ENCODE peak calls at places on chromosomes 1 and 21, in nine cellular contexts. H is pancreas, Y is AG04450, G is ovary, U is heart left ventricle, E is GM23248, K is coronary artery, C is lower lobe of right lung, Z is ascending aorta. T is an unnamed sample.

GRCh38 chr1:20410555-20410954 is 75.5 kb downstream of the CAMK2N1 start:
- DNase-seq in H (no peak), Y (no peak), G (no peak), U (no peak), E (peak), K (peak), C (no peak), Z (no peak), T (no peak)

GRCh38 chr1:52919720-52920199 is 1.8 kb downstream of the ECHDC2 start:
- DNase-seq in H (no peak), Y (no peak), G (no peak), U (no peak), E (no peak), K (no peak), C (no peak), Z (no peak), T (no peak)

GRCh38 chr1:6460349-6461236 is 5.4 kb downstream of the TNFRSF25 start:
- DNase-seq in H (no peak), Y (no peak), G (no peak), U (no peak), E (no peak), K (no peak), C (no peak), Z (no peak), T (no peak)

GRCh38 chr1:215539803-215540575 is 27.1 kb upstream of the KCTD3 start:
- DNase-seq in H (no peak), Y (no peak), G (no peak), U (no peak), E (peak), K (no peak), C (no peak), Z (no peak), T (no peak)

GRCh38 chr1:157539568-157539967 is 12.7 kb downstream of the FCRL5 start:
- DNase-seq in H (no peak), Y (no peak), G (no peak), U (no peak), E (no peak), K (no peak), C (no peak), Z (no peak), T (no peak)

GRCh38 chr1:165896277-165896676 is 68.9 kb downstream of the UCK2 start:
- DNase-seq in H (no peak), Y (peak), G (no peak), U (no peak), E (peak), K (peak), C (no peak), Z (peak), T (no peak)

GRCh38 chr1:207389728-207390464 is 64.2 kb upstream of the CR2 start:
- DNase-seq in H (no peak), Y (peak), G (no peak), U (no peak), E (peak), K (no peak), C (no peak), Z (no peak), T (no peak)

GRCh38 chr1:209367031-209367813 is 216.3 kb upstream of the CAMK1G start:
- DNase-seq in H (no peak), Y (no peak), G (no peak), U (no peak), E (peak), K (no peak), C (no peak), Z (no peak), T (no peak)

GRCh38 chr1:192805832-192806323 is 3.0 kb upstream of the RGS2 start:
- DNase-seq in H (no peak), Y (peak), G (no peak), U (no peak), E (peak), K (no peak), C (no peak), Z (no peak), T (no peak)

GRCh38 chr1:68230901-68231626 is 1.3 kb downstream of the WLS start:
- DNase-seq in H (peak), Y (no peak), G (peak), U (peak), E (peak), K (peak), C (peak), Z (peak), T (peak)

GRCh38 chr1:204288061-204288588 is 71.6 kb downstream of the PLEKHA6 start:
- DNase-seq in H (peak), Y (no peak), G (peak), U (peak), E (peak), K (peak), C (peak), Z (no peak), T (peak)

GRCh38 chr1:145918992-145919939 is 749 bp upstream of the PEX11B start:
- DNase-seq in H (peak), Y (no peak), G (peak), U (peak), E (peak), K (no peak), C (peak), Z (no peak), T (peak)

GRCh38 chr1:234617135-234617985 is 7.4 kb upstream of the IRF2BP2 start:
- DNase-seq in H (no peak), Y (no peak), G (no peak), U (no peak), E (peak), K (peak), C (no peak), Z (no peak), T (no peak)

GRCh38 chr1:204074274-204075115 is 1.6 kb downstream of the SOX13 start:
- DNase-seq in H (peak), Y (no peak), G (peak), U (peak), E (peak), K (no peak), C (peak), Z (no peak), T (peak)

GRCh38 chr1:52603680-52604501 is 1.7 kb downstream of the GPX7 start:
- DNase-seq in H (no peak), Y (no peak), G (no peak), U (no peak), E (peak), K (no peak), C (no peak), Z (no peak), T (no peak)

GRCh38 chr1:21872445-21873079 is 60.5 kb downstream of the LDLRAD2 start:
- DNase-seq in H (no peak), Y (no peak), G (no peak), U (no peak), E (no peak), K (no peak), C (no peak), Z (no peak), T (no peak)

GRCh38 chr1:54331843-54332688 is 74.1 kb downstream of the SSBP3 start:
- DNase-seq in H (peak), Y (no peak), G (no peak), U (peak), E (no peak), K (no peak), C (no peak), Z (no peak), T (no peak)

GRCh38 chr1:5312299-5312686 is 657.9 kb downstream of the AJAP1 start:
- DNase-seq in H (no peak), Y (no peak), G (no peak), U (no peak), E (no peak), K (no peak), C (no peak), Z (no peak), T (no peak)

GRCh38 chr1:220817907-220818306 is 31.2 kb downstream of the MTARC1 start:
- DNase-seq in H (no peak), Y (no peak), G (no peak), U (no peak), E (peak), K (no peak), C (no peak), Z (no peak), T (no peak)

GRCh38 chr21:35635261-35635660 is 425.1 kb downstream of the SETD4 start:
- DNase-seq in H (no peak), Y (no peak), G (no peak), U (no peak), E (peak), K (no peak), C (no peak), Z (no peak), T (no peak)

GRCh38 chr1:85398391-85399064 is 66.4 kb downstream of the DDAH1 start:
- DNase-seq in H (no peak), Y (no peak), G (no peak), U (no peak), E (peak), K (no peak), C (no peak), Z (no peak), T (no peak)

GRCh38 chr1:193700710-193701355 is 514.4 kb upstream of the B3GALT2 start:
- DNase-seq in H (no peak), Y (no peak), G (no peak), U (no peak), E (peak), K (no peak), C (no peak), Z (no peak), T (no peak)

GRCh38 chr1:234729566-234729965 is 119.6 kb upstream of the IRF2BP2 start:
- DNase-seq in H (no peak), Y (no peak), G (no peak), U (no peak), E (peak), K (no peak), C (no peak), Z (no peak), T (no peak)

GRCh38 chr1:53482441-53483153 is 23.4 kb downstream of the DMRTB1 start:
- DNase-seq in H (no peak), Y (no peak), G (no peak), U (no peak), E (no peak), K (peak), C (no peak), Z (no peak), T (no peak)

GRCh38 chr1:244104309-244105060 is 53.4 kb downstream of the ZBTB18 start:
- DNase-seq in H (no peak), Y (peak), G (no peak), U (no peak), E (peak), K (no peak), C (no peak), Z (no peak), T (no peak)

GRCh38 chr1:155125946-155126493 is 1.7 kb upstream of the EFNA1 start:
- DNase-seq in H (peak), Y (no peak), G (peak), U (peak), E (peak), K (no peak), C (peak), Z (no peak), T (no peak)

GRCh38 chr1:25922064-25922632 is 15.9 kb upstream of the STMN1 start:
- DNase-seq in H (no peak), Y (no peak), G (no peak), U (no peak), E (no peak), K (no peak), C (no peak), Z (no peak), T (no peak)

GRCh38 chr1:228088586-228089498 is 6.3 kb downstream of the ARF1 start:
- DNase-seq in H (no peak), Y (no peak), G (peak), U (peak), E (peak), K (no peak), C (peak), Z (no peak), T (peak)

GRCh38 chr1:220833436-220833835 is 45.8 kb upstream of the HLX start:
- DNase-seq in H (no peak), Y (no peak), G (no peak), U (no peak), E (no peak), K (no peak), C (no peak), Z (no peak), T (no peak)

GRCh38 chr1:158830904-158831507 is at the start of gene MNDA:
- DNase-seq in H (no peak), Y (no peak), G (no peak), U (no peak), E (no peak), K (no peak), C (no peak), Z (no peak), T (no peak)

GRCh38 chr1:233639611-233640010 is 25.7 kb downstream of the KCNK1 start:
- DNase-seq in H (no peak), Y (no peak), G (no peak), U (no peak), E (no peak), K (no peak), C (no peak), Z (no peak), T (no peak)

GRCh38 chr1:118555638-118556037 is 370.6 kb upstream of the SPAG17 start:
- DNase-seq in H (no peak), Y (no peak), G (no peak), U (no peak), E (no peak), K (no peak), C (no peak), Z (no peak), T (no peak)

GRCh38 chr1:202959276-202959620 is 1.1 kb upstream of the ADIPOR1 start:
- DNase-seq in H (no peak), Y (no peak), G (no peak), U (no peak), E (peak), K (no peak), C (no peak), Z (no peak), T (no peak)

GRCh38 chr1:186325239-186325638 is 49.8 kb downstream of the TPR start:
- DNase-seq in H (no peak), Y (no peak), G (no peak), U (no peak), E (peak), K (no peak), C (no peak), Z (no peak), T (no peak)

GRCh38 chr1:76083189-76083588 is 8.6 kb downstream of the ST6GALNAC3 start:
- DNase-seq in H (no peak), Y (no peak), G (no peak), U (no peak), E (no peak), K (no peak), C (no peak), Z (no peak), T (peak)

GRCh38 chr21:38229260-38229877 is 27.4 kb upstream of the KCNJ15 start:
- DNase-seq in H (no peak), Y (no peak), G (no peak), U (no peak), E (no peak), K (no peak), C (no peak), Z (no peak), T (no peak)
- H3K4me3 ChIP-seq in H (no peak), Y (no peak), G (no peak), U (no peak), E (no peak), K (no peak), C (no peak), Z (no peak), T (no peak)

GRCh38 chr1:13576926-13577325 is 6.7 kb upstream of the PDPN start:
- DNase-seq in H (no peak), Y (no peak), G (no peak), U (no peak), E (no peak), K (no peak), C (no peak), Z (no peak), T (no peak)

GRCh38 chr1:13573586-13573985 is 10.0 kb upstream of the PDPN start:
- DNase-seq in H (no peak), Y (no peak), G (no peak), U (no peak), E (no peak), K (no peak), C (no peak), Z (no peak), T (no peak)

GRCh38 chr1:13583592-13583963 is at the start of gene PDPN:
- DNase-seq in H (no peak), Y (no peak), G (peak), U (peak), E (peak), K (no peak), C (no peak), Z (no peak), T (peak)

GRCh38 chr1:13582713-13583443 is 754 bp upstream of the PDPN start:
- DNase-seq in H (no peak), Y (no peak), G (peak), U (no peak), E (no peak), K (no peak), C (no peak), Z (no peak), T (no peak)

GRCh38 chr1:13577846-13578245 is 5.8 kb upstream of the PDPN start:
- DNase-seq in H (no peak), Y (no peak), G (no peak), U (no peak), E (no peak), K (no peak), C (no peak), Z (no peak), T (no peak)
- H3K27ac ChIP-seq in H (no peak), Y (no peak), G (no peak), U (no peak), E (no peak), K (no peak), C (no peak), Z (no peak), T (no peak)

GRCh38 chr1:114154146-114154962 is 685 bp upstream of the SYT6 start:
- DNase-seq in H (peak), Y (no peak), G (peak), U (no peak), E (peak), K (no peak), C (peak), Z (no peak), T (no peak)

GRCh38 chr1:114152211-114153050 is 1.2 kb downstream of the SYT6 start:
- DNase-seq in H (peak), Y (no peak), G (peak), U (no peak), E (peak), K (no peak), C (peak), Z (no peak), T (peak)

GRCh38 chr1:114154963-114155322 is 1.3 kb upstream of the SYT6 start:
- DNase-seq in H (peak), Y (no peak), G (peak), U (no peak), E (peak), K (no peak), C (no peak), Z (no peak), T (no peak)

GRCh38 chr1:114153051-114153620 is 533 bp downstream of the SYT6 start:
- DNase-seq in H (peak), Y (no peak), G (peak), U (no peak), E (no peak), K (no peak), C (peak), Z (no peak), T (no peak)

DNA sequence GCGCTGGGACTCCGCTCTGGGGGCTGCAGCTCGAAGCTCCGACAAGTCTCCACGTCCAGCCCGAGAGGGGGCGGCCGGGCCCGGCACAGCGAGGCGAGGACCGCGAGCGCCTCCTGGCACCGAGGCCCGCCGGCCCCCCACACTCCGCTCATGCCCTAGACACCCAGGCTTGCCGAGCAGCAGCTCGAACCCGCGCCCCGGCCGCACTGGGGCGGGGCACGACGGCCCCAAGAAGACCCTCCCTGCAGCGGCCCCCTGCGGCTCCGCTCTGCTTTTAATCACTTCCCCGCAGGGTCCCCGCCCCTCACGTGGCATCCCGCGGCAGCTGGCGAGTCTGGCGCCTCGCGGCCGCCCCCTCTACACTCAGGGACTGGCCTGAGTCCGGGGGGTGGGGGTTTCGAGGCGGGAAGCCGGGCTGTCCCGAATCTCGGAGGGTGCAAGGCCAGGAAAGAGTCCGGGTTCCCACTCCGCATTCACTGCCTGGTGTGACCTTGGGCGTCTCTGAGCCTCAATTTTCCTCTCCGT is at the start of gene SYT6:
- DNase-seq in H (peak), Y (no peak), G (peak), U (no peak), E (peak), K (no peak), C (no peak), Z (no peak), T (no peak)
- H3K4me3 ChIP-seq in H (peak), Y (peak), G (peak), U (peak), E (peak), K (peak), C (peak), Z (peak), T (peak)

DNA sequence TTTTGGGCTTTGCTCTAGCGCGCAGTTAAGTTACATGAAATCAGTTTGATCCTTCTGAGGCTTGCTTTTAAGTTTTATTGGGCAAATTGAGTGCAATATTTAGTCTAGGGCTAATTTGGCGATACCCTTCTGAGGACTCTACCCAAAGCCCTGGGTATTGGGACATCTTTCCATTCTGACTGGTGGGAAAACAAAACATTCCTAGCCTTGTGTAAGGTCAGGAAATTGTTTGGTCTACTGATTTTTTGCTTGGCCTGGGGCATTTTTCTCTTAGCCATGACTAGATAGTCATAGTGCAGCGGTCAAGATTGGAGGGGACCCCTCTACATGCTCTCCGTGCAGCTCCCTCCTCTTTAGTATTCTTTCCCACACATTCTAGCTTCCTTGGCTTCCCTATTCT is 189.6 kb upstream of the PTGFR start:
- DNase-seq in H (no peak), Y (no peak), G (no peak), U (no peak), E (no peak), K (no peak), C (no peak), Z (no peak), T (no peak)
- H3K27ac ChIP-seq in H (no peak), Y (no peak), G (no peak), U (no peak), E (no peak), K (no peak), C (no peak), Z (no peak), T (no peak)

GRCh38 chr1:151816964-151817730 is 11.9 kb upstream of the LINGO4 start:
- DNase-seq in H (no peak), Y (no peak), G (no peak), U (no peak), E (no peak), K (no peak), C (no peak), Z (no peak), T (no peak)

GRCh38 chr1:151814971-151815545 is 9.8 kb upstream of the LINGO4 start:
- DNase-seq in H (no peak), Y (no peak), G (no peak), U (no peak), E (no peak), K (no peak), C (no peak), Z (no peak), T (no peak)

GRCh38 chr1:151814426-151814825 is 9.2 kb upstream of the LINGO4 start:
- DNase-seq in H (no peak), Y (no peak), G (no peak), U (no peak), E (no peak), K (no peak), C (no peak), Z (no peak), T (no peak)

GRCh38 chr1:151816548-151816947 is 11.3 kb upstream of the LINGO4 start:
- DNase-seq in H (no peak), Y (no peak), G (no peak), U (no peak), E (no peak), K (no peak), C (no peak), Z (no peak), T (no peak)

GRCh38 chr1:151815716-151816327 is 10.6 kb upstream of the LINGO4 start:
- DNase-seq in H (no peak), Y (no peak), G (no peak), U (no peak), E (no peak), K (no peak), C (no peak), Z (no peak), T (peak)
- H3K4me3 ChIP-seq in H (no peak), Y (no peak), G (no peak), U (no peak), E (no peak), K (no peak), C (no peak), Z (no peak), T (no peak)

DNA sequence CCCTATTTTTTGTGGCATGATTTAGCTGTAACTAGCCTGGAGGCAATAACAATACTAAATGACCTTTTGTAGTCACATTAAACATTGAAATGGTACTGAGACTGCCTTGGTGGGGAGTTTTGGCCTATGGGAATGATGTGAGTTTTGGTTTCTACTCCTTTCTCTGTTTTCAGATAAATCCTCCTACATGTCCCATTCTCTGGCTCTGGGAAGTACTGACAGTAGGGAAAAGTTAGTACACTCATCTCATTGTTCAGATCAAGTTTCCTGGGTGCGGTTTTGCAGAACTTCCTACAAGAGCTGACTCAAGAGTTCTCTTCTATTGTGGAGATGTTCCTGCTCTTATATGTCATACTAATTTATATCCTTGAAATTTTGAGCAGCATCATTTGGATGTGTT is 74.2 kb upstream of the MACF1 start:
- DNase-seq in H (no peak), Y (no peak), G (no peak), U (no peak), E (peak), K (no peak), C (no peak), Z (no peak), T (no peak)
- H3K27ac ChIP-seq in H (peak), Y (no peak), G (no peak), U (peak), E (peak), K (peak), C (peak), Z (peak), T (no peak)